ENCODE peak calls at places on chromosomes 1 and 21, in four cellular contexts. One of them, this sample, is unnamed.

GRCh38 chr21:27572681-27573080 is 605.8 kb upstream of the ADAMTS5 start:
- DNase-seq in astrocyte: peak
- DNase-seq in body of pancreas: no peak
- DNase-seq in A673: no peak
- DNase-seq in this sample: no peak

GRCh38 chr21:45408271-45408791 is 3.4 kb downstream of the COL18A1 start:
- DNase-seq in astrocyte: no peak
- DNase-seq in body of pancreas: no peak
- DNase-seq in A673: no peak
- DNase-seq in this sample: no peak

GRCh38 chr1:68904472-68904871 is 407.6 kb upstream of the DEPDC1 start:
- DNase-seq in astrocyte: peak
- DNase-seq in body of pancreas: no peak
- DNase-seq in A673: peak
- DNase-seq in this sample: no peak

GRCh38 chr1:230067871-230068814 is 1.1 kb downstream of the GALNT2 start:
- DNase-seq in body of pancreas: peak
- DNase-seq in A673: peak
- DNase-seq in astrocyte: no peak
- DNase-seq in this sample: no peak

GRCh38 chr1:206803221-206803730 is 31.0 kb upstream of the IL10 start:
- DNase-seq in A673: peak
- DNase-seq in body of pancreas: peak
- DNase-seq in astrocyte: no peak
- DNase-seq in this sample: no peak

GRCh38 chr1:57363165-57363564 is 60.7 kb downstream of the DAB1 start:
- DNase-seq in A673: no peak
- DNase-seq in astrocyte: no peak
- DNase-seq in body of pancreas: no peak
- DNase-seq in this sample: no peak

GRCh38 chr1:111943056-111943455 is 46.4 kb downstream of the KCND3 start:
- DNase-seq in A673: no peak
- DNase-seq in body of pancreas: no peak
- DNase-seq in astrocyte: no peak
- DNase-seq in this sample: no peak

GRCh38 chr1:219202567-219202966 is 28.9 kb downstream of the LYPLAL1 start:
- DNase-seq in body of pancreas: no peak
- DNase-seq in astrocyte: no peak
- DNase-seq in A673: no peak
- DNase-seq in this sample: no peak

GRCh38 chr1:1357871-1358432 is 403 bp downstream of the MXRA8 start:
- DNase-seq in body of pancreas: no peak
- DNase-seq in A673: no peak
- DNase-seq in astrocyte: peak
- DNase-seq in this sample: no peak

GRCh38 chr1:218674280-218674773 is 329.2 kb downstream of the TGFB2 start:
- DNase-seq in astrocyte: peak
- DNase-seq in A673: peak
- DNase-seq in body of pancreas: peak
- DNase-seq in this sample: no peak

GRCh38 chr1:223846668-223847007 is 891 bp upstream of the TP53BP2 start:
- DNase-seq in A673: peak
- DNase-seq in astrocyte: no peak
- DNase-seq in body of pancreas: peak
- DNase-seq in this sample: no peak

GRCh38 chr1:245572709-245573108 is 417.9 kb downstream of the KIF26B start:
- DNase-seq in A673: no peak
- DNase-seq in body of pancreas: no peak
- DNase-seq in astrocyte: no peak
- DNase-seq in this sample: peak

GRCh38 chr21:44552681-44553080 is 1.4 kb upstream of the KRTAP10-2 start:
- DNase-seq in A673: no peak
- DNase-seq in body of pancreas: no peak
- DNase-seq in astrocyte: no peak
- DNase-seq in this sample: no peak

GRCh38 chr1:62364726-62365125 is 45.5 kb upstream of the KANK4 start:
- DNase-seq in astrocyte: no peak
- DNase-seq in A673: no peak
- DNase-seq in body of pancreas: no peak
- DNase-seq in this sample: no peak

GRCh38 chr1:24276791-24277190 is 42.4 kb upstream of the GRHL3 start:
- DNase-seq in A673: no peak
- DNase-seq in astrocyte: no peak
- DNase-seq in body of pancreas: no peak
- DNase-seq in this sample: no peak

GRCh38 chr1:32247983-32248889 is 1.2 kb downstream of the FAM167B start:
- DNase-seq in A673: peak
- DNase-seq in astrocyte: no peak
- DNase-seq in body of pancreas: peak
- DNase-seq in this sample: no peak

GRCh38 chr1:208206092-208206698 is 38.0 kb downstream of the PLXNA2 start:
- DNase-seq in A673: no peak
- DNase-seq in body of pancreas: no peak
- DNase-seq in astrocyte: no peak
- DNase-seq in this sample: no peak

GRCh38 chr1:101357444-101357986 is 120.7 kb downstream of the S1PR1 start:
- DNase-seq in body of pancreas: peak
- DNase-seq in A673: peak
- DNase-seq in astrocyte: peak
- DNase-seq in this sample: peak

GRCh38 chr1:101290922-101291561 is 54.2 kb downstream of the S1PR1 start:
- DNase-seq in astrocyte: no peak
- DNase-seq in body of pancreas: no peak
- DNase-seq in A673: no peak
- DNase-seq in this sample: no peak

GRCh38 chr1:106055900-106056299 is 1000.6 kb upstream of the PRMT6 start:
- DNase-seq in A673: peak
- DNase-seq in body of pancreas: no peak
- DNase-seq in astrocyte: no peak
- DNase-seq in this sample: no peak

GRCh38 chr21:31236528-31236927 is 107.5 kb downstream of the TIAM1 start:
- DNase-seq in A673: no peak
- DNase-seq in body of pancreas: no peak
- DNase-seq in astrocyte: peak
- DNase-seq in this sample: no peak

GRCh38 chr1:51303315-51303714 is 27.0 kb downstream of the TTC39A start:
- DNase-seq in A673: no peak
- DNase-seq in body of pancreas: no peak
- DNase-seq in astrocyte: no peak
- DNase-seq in this sample: no peak

GRCh38 chr1:51316764-51317120 is 13.6 kb downstream of the TTC39A start:
- DNase-seq in astrocyte: peak
- DNase-seq in body of pancreas: peak
- DNase-seq in A673: no peak
- DNase-seq in this sample: no peak

GRCh38 chr1:89271616-89272015 is 1.0 kb downstream of the GBP5 start:
- DNase-seq in body of pancreas: no peak
- DNase-seq in A673: no peak
- DNase-seq in astrocyte: peak
- DNase-seq in this sample: no peak

GRCh38 chr1:156499703-156500577 is 635 bp downstream of the MEF2D start:
- DNase-seq in A673: peak
- DNase-seq in astrocyte: no peak
- DNase-seq in body of pancreas: peak
- DNase-seq in this sample: no peak

GRCh38 chr1:228733576-228733975 is 1.7 kb upstream of the RHOU start:
- DNase-seq in astrocyte: no peak
- DNase-seq in A673: no peak
- DNase-seq in body of pancreas: no peak
- DNase-seq in this sample: no peak

GRCh38 chr1:248821101-248821500 is 4.6 kb downstream of the SH3BP5L start:
- DNase-seq in astrocyte: peak
- DNase-seq in body of pancreas: no peak
- DNase-seq in A673: no peak
- DNase-seq in this sample: no peak

GRCh38 chr1:5597171-5597864 is 394.9 kb downstream of the NPHP4 start:
- DNase-seq in astrocyte: no peak
- DNase-seq in body of pancreas: no peak
- DNase-seq in A673: no peak
- DNase-seq in this sample: no peak

GRCh38 chr1:89261926-89262540 is 10.6 kb downstream of the GBP5 start:
- DNase-seq in astrocyte: peak
- DNase-seq in A673: peak
- DNase-seq in body of pancreas: no peak
- DNase-seq in this sample: peak

GRCh38 chr1:114131526-114132220 is 22.0 kb downstream of the SYT6 start:
- DNase-seq in astrocyte: no peak
- DNase-seq in A673: no peak
- DNase-seq in body of pancreas: no peak
- DNase-seq in this sample: no peak

GRCh38 chr1:7299329-7299799 is 471.7 kb upstream of the VAMP3 start:
- DNase-seq in A673: peak
- DNase-seq in body of pancreas: peak
- DNase-seq in astrocyte: peak
- DNase-seq in this sample: peak

GRCh38 chr1:111730282-111730681 is 8.9 kb downstream of the INKA2 start:
- DNase-seq in A673: no peak
- DNase-seq in astrocyte: no peak
- DNase-seq in body of pancreas: no peak
- DNase-seq in this sample: no peak

DNA sequence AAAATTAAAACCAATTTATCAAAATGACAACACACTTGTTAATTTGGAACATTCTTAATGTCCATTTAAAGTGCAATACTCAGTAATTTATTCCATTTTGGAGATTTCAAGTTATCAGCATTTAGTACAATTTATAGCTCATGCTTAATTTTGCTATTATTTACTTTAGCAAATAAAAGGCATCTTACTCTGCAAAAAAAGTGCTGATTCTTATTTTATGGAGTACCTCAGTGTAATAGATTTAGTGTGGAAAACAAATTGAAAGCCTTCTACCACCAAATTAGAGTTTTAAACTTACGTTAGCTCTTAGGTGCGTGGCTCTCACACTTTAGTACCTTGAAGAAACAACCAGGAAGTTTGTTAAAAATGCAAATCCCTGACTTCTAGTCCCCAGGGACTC is 208.4 kb upstream of the NRIP1 start:
- DNase-seq in astrocyte: no peak
- DNase-seq in A673: no peak
- DNase-seq in body of pancreas: no peak
- DNase-seq in this sample: no peak
- H3K4me3 ChIP-seq in astrocyte: no peak
- H3K4me3 ChIP-seq in A673: no peak
- H3K4me3 ChIP-seq in body of pancreas: no peak
- H3K4me3 ChIP-seq in this sample: no peak

GRCh38 chr1:38738207-38738606 is 121.4 kb downstream of the RRAGC start:
- DNase-seq in body of pancreas: no peak
- DNase-seq in astrocyte: no peak
- DNase-seq in A673: no peak
- DNase-seq in this sample: no peak
- TF ChIP-seq CTCF in body of pancreas: no peak
- TF ChIP-seq CTCF in astrocyte: no peak
- TF ChIP-seq CTCF in A673: no peak
- TF ChIP-seq CTCF in this sample: no peak

GRCh38 chr1:234963180-234963903 is 165.3 kb downstream of the TOMM20 start:
- DNase-seq in body of pancreas: peak
- DNase-seq in astrocyte: peak
- DNase-seq in A673: no peak
- DNase-seq in this sample: no peak
- H3K4me3 ChIP-seq in body of pancreas: no peak
- H3K4me3 ChIP-seq in astrocyte: no peak
- H3K4me3 ChIP-seq in A673: no peak
- H3K4me3 ChIP-seq in this sample: no peak

DNA sequence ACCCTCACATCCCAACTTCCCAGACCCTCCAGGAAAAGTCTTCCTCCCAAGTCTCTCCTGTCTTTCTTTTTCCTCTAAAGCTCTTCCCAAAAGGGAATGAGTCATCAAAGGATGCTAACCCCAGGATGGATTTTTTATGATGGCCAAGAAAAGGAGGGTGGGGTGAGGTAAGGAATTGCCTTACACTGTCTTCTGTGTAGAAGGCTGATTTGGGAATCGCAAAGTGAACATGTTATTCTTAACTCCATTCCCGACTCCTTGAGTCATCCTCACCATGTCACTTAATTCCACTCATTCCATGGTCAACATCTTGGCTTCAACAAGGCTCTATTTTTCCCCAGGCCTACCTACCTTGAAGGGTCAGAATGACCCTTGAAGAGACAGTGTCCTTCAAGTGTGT is 44.0 kb downstream of the TBX15 start:
- DNase-seq in astrocyte: no peak
- DNase-seq in A673: no peak
- DNase-seq in body of pancreas: no peak
- DNase-seq in this sample: no peak
- TF ChIP-seq CTCF in astrocyte: no peak
- TF ChIP-seq CTCF in A673: no peak
- TF ChIP-seq CTCF in body of pancreas: no peak
- TF ChIP-seq CTCF in this sample: no peak